ENCODE peak calls at places on chromosomes 12 and 14, in eight cellular contexts. One of them, this sample, is unnamed.

GRCh38 chr12:80412343-80412953 is 31.6 kb upstream of the PTPRQ start:
- DNase-seq in Caki2: peak; percentile 37
- DNase-seq in GM10248: peak; percentile 18
- DNase-seq in AG09319: peak; percentile 27
- DNase-seq in foreskin fibroblast: peak; percentile 36
- DNase-seq in Calu3: peak; percentile 23
- DNase-seq in NCI-H1092: peak; percentile 35
- DNase-seq in activated T-cell treated with anti-CD3 and anti-CD28 coated beads, Interleukin-2, amount 50 U/mL, for 72 hours: peak; percentile 1
- DNase-seq in this sample: peak; percentile 80

GRCh38 chr12:42442328-42442759 is 116.4 kb downstream of the PPHLN1 start:
- DNase-seq in NCI-H1092: no peak
- DNase-seq in Calu3: no peak
- DNase-seq in GM10248: no peak
- DNase-seq in activated T-cell treated with anti-CD3 and anti-CD28 coated beads, Interleukin-2, amount 50 U/mL, for 72 hours: no peak
- DNase-seq in AG09319: no peak
- DNase-seq in foreskin fibroblast: no peak
- DNase-seq in Caki2: no peak
- DNase-seq in this sample: no peak

GRCh38 chr14:64760146-64760755 is 56.0 kb downstream of the PLEKHG3 start:
- DNase-seq in AG09319: no peak
- DNase-seq in NCI-H1092: peak; percentile 20
- DNase-seq in GM10248: peak; percentile 76
- DNase-seq in Caki2: no peak
- DNase-seq in activated T-cell treated with anti-CD3 and anti-CD28 coated beads, Interleukin-2, amount 50 U/mL, for 72 hours: peak; percentile 72
- DNase-seq in foreskin fibroblast: no peak
- DNase-seq in Calu3: peak; percentile 71
- DNase-seq in this sample: peak; percentile 11

GRCh38 chr14:81211844-81212243 is 8.9 kb downstream of the GTF2A1 start:
- DNase-seq in foreskin fibroblast: no peak
- DNase-seq in NCI-H1092: no peak
- DNase-seq in AG09319: no peak
- DNase-seq in Calu3: peak; percentile 17
- DNase-seq in GM10248: no peak
- DNase-seq in Caki2: no peak
- DNase-seq in activated T-cell treated with anti-CD3 and anti-CD28 coated beads, Interleukin-2, amount 50 U/mL, for 72 hours: peak; percentile 11
- DNase-seq in this sample: peak; percentile 6

GRCh38 chr14:100780646-100781355 is 45.1 kb upstream of the MEG3 start:
- DNase-seq in Calu3: no peak
- DNase-seq in AG09319: no peak
- DNase-seq in GM10248: no peak
- DNase-seq in Caki2: no peak
- DNase-seq in NCI-H1092: no peak
- DNase-seq in foreskin fibroblast: no peak
- DNase-seq in activated T-cell treated with anti-CD3 and anti-CD28 coated beads, Interleukin-2, amount 50 U/mL, for 72 hours: no peak
- DNase-seq in this sample: no peak

GRCh38 chr12:91331371-91331770 is 148.8 kb upstream of the DCN start:
- DNase-seq in NCI-H1092: no peak
- DNase-seq in GM10248: no peak
- DNase-seq in activated T-cell treated with anti-CD3 and anti-CD28 coated beads, Interleukin-2, amount 50 U/mL, for 72 hours: no peak
- DNase-seq in AG09319: no peak
- DNase-seq in foreskin fibroblast: no peak
- DNase-seq in Caki2: no peak
- DNase-seq in Calu3: no peak
- DNase-seq in this sample: no peak

GRCh38 chr14:68403794-68404522 is 388.9 kb downstream of the ZFP36L1 start:
- DNase-seq in GM10248: no peak
- DNase-seq in NCI-H1092: no peak
- DNase-seq in Caki2: no peak
- DNase-seq in foreskin fibroblast: no peak
- DNase-seq in activated T-cell treated with anti-CD3 and anti-CD28 coated beads, Interleukin-2, amount 50 U/mL, for 72 hours: no peak
- DNase-seq in Calu3: no peak
- DNase-seq in AG09319: no peak
- DNase-seq in this sample: no peak

GRCh38 chr14:71582705-71583104 is 349.5 kb upstream of the RGS6 start:
- DNase-seq in Calu3: no peak
- DNase-seq in NCI-H1092: no peak
- DNase-seq in GM10248: no peak
- DNase-seq in AG09319: no peak
- DNase-seq in Caki2: no peak
- DNase-seq in activated T-cell treated with anti-CD3 and anti-CD28 coated beads, Interleukin-2, amount 50 U/mL, for 72 hours: no peak
- DNase-seq in foreskin fibroblast: peak; percentile 39
- DNase-seq in this sample: peak; percentile 91

GRCh38 chr12:124754949-124755800 is 108.5 kb downstream of the SCARB1 start:
- DNase-seq in foreskin fibroblast: peak; percentile 97
- DNase-seq in Caki2: no peak
- DNase-seq in Calu3: no peak
- DNase-seq in NCI-H1092: peak; percentile 91
- DNase-seq in activated T-cell treated with anti-CD3 and anti-CD28 coated beads, Interleukin-2, amount 50 U/mL, for 72 hours: no peak
- DNase-seq in GM10248: peak; percentile 55
- DNase-seq in AG09319: no peak
- DNase-seq in this sample: peak; percentile 96

GRCh38 chr14:103542545-103543088 is 13.6 kb downstream of the TRMT61A start:
- DNase-seq in GM10248: no peak
- DNase-seq in NCI-H1092: peak; percentile 75
- DNase-seq in AG09319: no peak
- DNase-seq in foreskin fibroblast: no peak
- DNase-seq in activated T-cell treated with anti-CD3 and anti-CD28 coated beads, Interleukin-2, amount 50 U/mL, for 72 hours: no peak
- DNase-seq in Caki2: no peak
- DNase-seq in Calu3: peak; percentile 50
- DNase-seq in this sample: no peak

GRCh38 chr12:51905507-51906438 is 1.5 kb upstream of the ACVRL1 start:
- DNase-seq in foreskin fibroblast: peak; percentile 73
- DNase-seq in NCI-H1092: no peak
- DNase-seq in activated T-cell treated with anti-CD3 and anti-CD28 coated beads, Interleukin-2, amount 50 U/mL, for 72 hours: no peak
- DNase-seq in AG09319: peak; percentile 42
- DNase-seq in Caki2: no peak
- DNase-seq in Calu3: no peak
- DNase-seq in GM10248: no peak
- DNase-seq in this sample: peak; percentile 74

GRCh38 chr14:79515158-79515557 is 696.1 kb downstream of the DIO2 start:
- DNase-seq in Caki2: no peak
- DNase-seq in foreskin fibroblast: no peak
- DNase-seq in AG09319: no peak
- DNase-seq in GM10248: no peak
- DNase-seq in Calu3: no peak
- DNase-seq in activated T-cell treated with anti-CD3 and anti-CD28 coated beads, Interleukin-2, amount 50 U/mL, for 72 hours: no peak
- DNase-seq in NCI-H1092: no peak
- DNase-seq in this sample: no peak

GRCh38 chr12:89257355-89257754 is 94.9 kb downstream of the DUSP6 start:
- DNase-seq in foreskin fibroblast: no peak
- DNase-seq in GM10248: no peak
- DNase-seq in Caki2: no peak
- DNase-seq in AG09319: no peak
- DNase-seq in NCI-H1092: no peak
- DNase-seq in Calu3: no peak
- DNase-seq in activated T-cell treated with anti-CD3 and anti-CD28 coated beads, Interleukin-2, amount 50 U/mL, for 72 hours: no peak
- DNase-seq in this sample: no peak

GRCh38 chr14:53608369-53608768 is 348.3 kb downstream of the BMP4 start:
- DNase-seq in NCI-H1092: no peak
- DNase-seq in Calu3: peak; percentile 60
- DNase-seq in activated T-cell treated with anti-CD3 and anti-CD28 coated beads, Interleukin-2, amount 50 U/mL, for 72 hours: no peak
- DNase-seq in foreskin fibroblast: no peak
- DNase-seq in AG09319: no peak
- DNase-seq in Caki2: peak; percentile 62
- DNase-seq in GM10248: no peak
- DNase-seq in this sample: no peak

GRCh38 chr14:94066089-94066676 is 14.8 kb downstream of the DDX24 start:
- DNase-seq in NCI-H1092: no peak
- DNase-seq in activated T-cell treated with anti-CD3 and anti-CD28 coated beads, Interleukin-2, amount 50 U/mL, for 72 hours: no peak
- DNase-seq in Calu3: peak; percentile 59
- DNase-seq in AG09319: no peak
- DNase-seq in Caki2: peak; percentile 36
- DNase-seq in foreskin fibroblast: no peak
- DNase-seq in GM10248: no peak
- DNase-seq in this sample: no peak